ENCODE peak calls at places on chromosomes 3 and 15, in four cellular contexts. E, V, G and I are unnamed samples.
A peak's percentile ranks its signal among the peaks of the same experiment; 100 is the strongest.

GRCh38 chr3:123283657-123284398 is 82.1 kb downstream of the SEC22A start:
- DNase-seq in E (no peak), V (no peak), G (no peak), I (no peak)

GRCh38 chr15:77836116-77836798 is 203.5 kb upstream of the LINGO1 start:
- DNase-seq in E (no peak), V (no peak), G (peak; percentile 83), I (peak; percentile 9)

GRCh38 chr3:156575661-156576450 is 20.9 kb upstream of the SSR3 start:
- DNase-seq in E (no peak), V (no peak), G (no peak), I (no peak)

GRCh38 chr15:71278989-71279756 is 163.9 kb downstream of the THSD4 start:
- DNase-seq in E (no peak), V (peak; percentile 35), G (peak; percentile 52), I (peak; percentile 87)

GRCh38 chr3:190840146-190840545 is 22.3 kb downstream of the GMNC start:
- DNase-seq in E (no peak), V (no peak), G (peak; percentile 57), I (no peak)

GRCh38 chr3:39090922-39091321 is 16.5 kb downstream of the GORASP1 start:
- DNase-seq in E (no peak), V (no peak), G (no peak), I (no peak)

GRCh38 chr15:100042558-100042957 is 299.2 kb downstream of the ADAMTS17 start:
- DNase-seq in E (no peak), V (no peak), G (no peak), I (no peak)

GRCh38 chr3:32459474-32459873 is 43.2 kb downstream of the CMTM6 start:
- DNase-seq in E (no peak), V (no peak), G (no peak), I (no peak)

GRCh38 chr15:85649372-85649771 is 145.4 kb downstream of the KLHL25 start:
- DNase-seq in E (no peak), V (no peak), G (peak; percentile 27), I (peak; percentile 1)

GRCh38 chr15:70856884-70857546 is 3.1 kb upstream of the LARP6 start:
- DNase-seq in E (no peak), V (no peak), G (peak; percentile 15), I (peak; percentile 3)

GRCh38 chr3:158802399-158803023 is 657 bp downstream of the MFSD1 start:
- DNase-seq in E (no peak), V (no peak), G (no peak), I (peak; percentile 33)

GRCh38 chr15:93068581-93069199 is 20.3 kb downstream of the RGMA start:
- DNase-seq in E (no peak), V (no peak), G (peak; percentile 50), I (peak; percentile 81)

GRCh38 chr3:191330309-191330712 is at the start of gene UTS2B:
- DNase-seq in E (no peak), V (no peak), G (no peak), I (peak; percentile 48)

GRCh38 chr3:189995129-189995528 is 125.6 kb downstream of the P3H2 start:
- DNase-seq in E (no peak), V (no peak), G (no peak), I (peak; percentile 61)

GRCh38 chr15:41006479-41006878 is 53.2 kb downstream of the CHAC1 start:
- DNase-seq in E (no peak), V (no peak), G (no peak), I (no peak)

GRCh38 chr3:197907196-197907595 is 42.8 kb upstream of the RPL35A start:
- DNase-seq in E (no peak), V (no peak), G (no peak), I (no peak)

GRCh38 chr15:90839187-90840071 is 29.0 kb upstream of the FURIN start:
- DNase-seq in E (peak; percentile 53), V (no peak), G (peak; percentile 49), I (no peak)

GRCh38 chr15:67119238-67119846 is 53.9 kb downstream of the SMAD3 start:
- DNase-seq in E (no peak), V (no peak), G (no peak), I (no peak)

GRCh38 chr3:151580592-151580991 is 119.7 kb upstream of the IGSF10 start:
- DNase-seq in E (no peak), V (no peak), G (peak; percentile 73), I (no peak)

GRCh38 chr15:62957130-62957529 is 85.4 kb upstream of the TPM1 start:
- DNase-seq in E (no peak), V (no peak), G (peak; percentile 50), I (no peak)

GRCh38 chr3:171753665-171754408 is 56.4 kb downstream of the PLD1 start:
- DNase-seq in E (no peak), V (no peak), G (no peak), I (peak; percentile 49)

GRCh38 chr3:162517110-162517509 is 1020.5 kb downstream of the OTOL1 start:
- DNase-seq in E (no peak), V (no peak), G (no peak), I (peak; percentile 3)